ENCODE peak calls at places on chromosomes 13 and 19, in four cellular contexts. T is HepG2, F is K562, X is GM12878. J is an unnamed sample.

GRCh38 chr13:44867825-44868224 is 121.4 kb downstream of the NUFIP1 start:
- DNase-seq in T (no peak), F (no peak), X (no peak), J (no peak)

GRCh38 chr19:44662686-44663085 is 8.6 kb upstream of the CEACAM19 start:
- DNase-seq in T (no peak), F (no peak), X (no peak), J (no peak)

GRCh38 chr19:15025237-15025636 is 24.0 kb upstream of the CASP14 start:
- DNase-seq in T (peak; percentile 24), F (peak; percentile 16), X (no peak), J (peak; percentile 27)

GRCh38 chr19:18488838-18489626 is 32.8 kb downstream of the ELL start:
- DNase-seq in T (peak; percentile 50), F (peak; percentile 65), X (no peak), J (peak; percentile 73)

GRCh38 chr19:7227735-7228134 is 66.5 kb downstream of the INSR start:
- DNase-seq in T (no peak), F (no peak), X (no peak), J (no peak)

GRCh38 chr13:27691207-27691606 is 69.5 kb downstream of the POLR1D start:
- DNase-seq in T (no peak), F (no peak), X (no peak), J (no peak)

GRCh38 chr13:47672245-47672975 is 328.7 kb downstream of the SUCLA2 start:
- DNase-seq in T (no peak), F (no peak), X (no peak), J (no peak)

GRCh38 chr13:93875527-93875926 is 604.0 kb downstream of the DCT start:
- DNase-seq in T (no peak), F (no peak), X (no peak), J (no peak)

GRCh38 chr19:6233827-6234511 is 45.8 kb downstream of the MLLT1 start:
- DNase-seq in T (no peak), F (no peak), X (no peak), J (no peak)

GRCh38 chr19:16369664-16370576 is 45.3 kb downstream of the KLF2 start:
- DNase-seq in T (no peak), F (no peak), X (no peak), J (no peak)

GRCh38 chr19:55113570-55114039 is 3.8 kb downstream of the PPP1R12C start:
- DNase-seq in T (peak; percentile 38), F (peak; percentile 41), X (no peak), J (peak; percentile 79)

GRCh38 chr19:7998081-7998480 is 7.4 kb downstream of the ELAVL1 start:
- DNase-seq in T (no peak), F (no peak), X (no peak), J (no peak)

GRCh38 chr19:31352296-31352781 is 3.1 kb upstream of the TSHZ3 start:
- DNase-seq in T (no peak), F (no peak), X (no peak), J (no peak)

GRCh38 chr13:96672016-96672415 is 322.3 kb downstream of the OXGR1 start:
- DNase-seq in T (no peak), F (no peak), X (no peak), J (no peak)

GRCh38 chr13:40635315-40635995 is 31.0 kb downstream of the FOXO1 start:
- DNase-seq in T (no peak), F (no peak), X (no peak), J (no peak)

GRCh38 chr13:93603043-93603442 is 376.4 kb downstream of the GPC6 start:
- DNase-seq in T (no peak), F (no peak), X (no peak), J (no peak)

GRCh38 chr13:73599232-73600128 is 534.7 kb downstream of the KLF12 start:
- DNase-seq in T (no peak), F (no peak), X (no peak), J (no peak)

GRCh38 chr19:12974301-12975220 is 5.2 kb downstream of the DAND5 start:
- DNase-seq in T (peak; percentile 35), F (peak; percentile 67), X (no peak), J (no peak)

GRCh38 chr13:42685762-42686560 is 95.4 kb upstream of the FAM216B start:
- DNase-seq in T (no peak), F (no peak), X (no peak), J (no peak)

GRCh38 chr13:90792335-90792734 is 555.2 kb upstream of the MIR17HG start:
- DNase-seq in T (no peak), F (no peak), X (no peak), J (no peak)

DNA sequence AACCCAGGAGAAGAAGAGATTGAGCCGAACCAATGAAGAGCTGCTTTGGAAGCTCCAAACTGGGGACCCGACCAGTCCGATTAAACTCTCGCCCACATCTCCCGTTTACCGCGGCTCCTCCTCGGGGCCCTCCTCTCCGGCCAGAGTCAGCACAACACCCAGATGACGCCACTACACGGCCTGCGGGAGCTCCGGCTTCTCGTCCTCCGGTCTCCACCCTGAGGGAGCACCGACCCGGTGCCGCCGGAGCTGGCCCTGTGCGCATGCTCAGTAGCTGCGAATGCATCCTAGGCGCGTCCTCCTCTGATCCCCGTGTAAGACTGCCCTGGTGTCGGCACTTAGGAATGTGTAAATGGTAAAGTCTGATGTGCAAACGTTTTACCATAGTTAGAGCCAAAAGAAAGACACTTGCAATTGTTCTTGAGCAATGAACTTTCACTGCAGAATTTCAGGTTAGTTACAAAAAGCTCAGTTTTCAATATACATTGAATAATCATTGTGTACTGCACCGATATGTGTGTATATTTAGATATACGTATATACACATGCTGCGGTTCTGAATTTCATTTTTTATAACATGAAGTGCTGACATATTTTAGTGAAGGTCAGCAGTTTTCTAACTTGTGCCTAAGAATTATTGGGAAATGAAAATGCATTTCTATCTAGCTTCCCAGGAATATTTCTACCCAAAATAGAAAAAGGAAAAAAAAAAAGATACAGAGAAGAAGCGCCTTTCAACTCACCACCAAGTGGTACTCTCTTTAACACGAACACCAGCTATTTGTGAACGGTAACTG is 92.2 kb downstream of the SLC7A1 start:
- DNase-seq in T (no peak), F (peak; percentile 15), X (no peak), J (peak; percentile 70)
- TF ChIP-seq ATF2 in T (no peak), F (no peak), X (no peak), J (no peak)

GRCh38 chr13:97715763-97716162 is 237.7 kb upstream of the IPO5 start:
- DNase-seq in T (no peak), F (no peak), X (no peak), J (no peak)

GRCh38 chr13:97716746-97717145 is 236.7 kb upstream of the IPO5 start:
- DNase-seq in T (no peak), F (no peak), X (no peak), J (no peak)

GRCh38 chr13:97723655-97724054 is 229.8 kb upstream of the IPO5 start:
- DNase-seq in T (no peak), F (no peak), X (no peak), J (no peak)

GRCh38 chr13:97720881-97721280 is 232.6 kb upstream of the IPO5 start:
- DNase-seq in T (no peak), F (no peak), X (no peak), J (no peak)

GRCh38 chr13:97719759-97720158 is 233.7 kb upstream of the IPO5 start:
- DNase-seq in T (no peak), F (no peak), X (no peak), J (no peak)
- TF ChIP-seq NR2C2 in T (no peak), F (no peak), X (no peak), J (no peak)

GRCh38 chr13:77719128-77719527 is 21.6 kb downstream of the SLAIN1 start:
- DNase-seq in T (no peak), F (no peak), X (no peak), J (no peak)
- TF ChIP-seq ATF2 in T (no peak), F (no peak), X (peak; percentile 93), J (no peak)

GRCh38 chr13:25911020-25911419 is 140.8 kb downstream of the SHISA2 start:
- DNase-seq in T (no peak), F (no peak), X (no peak), J (peak; percentile 22)

GRCh38 chr13:25910243-25910642 is 141.6 kb downstream of the SHISA2 start:
- DNase-seq in T (no peak), F (no peak), X (no peak), J (no peak)

GRCh38 chr13:25906211-25906661 is 145.6 kb downstream of the SHISA2 start:
- DNase-seq in T (no peak), F (no peak), X (no peak), J (no peak)

GRCh38 chr13:25905411-25906010 is 146.3 kb downstream of the SHISA2 start:
- DNase-seq in T (no peak), F (no peak), X (no peak), J (no peak)

GRCh38 chr13:25908390-25908789 is 143.4 kb downstream of the SHISA2 start:
- DNase-seq in T (no peak), F (no peak), X (no peak), J (no peak)
- TF ChIP-seq NR2C2 in T (no peak), F (no peak), X (no peak), J (no peak)

J was measured in WTC11.